ENCODE peak calls at places on chromosomes 4 and X, in six cellular contexts. L is HL-60; H is globus pallidus; R is stimulated activated CD4-positive, alpha-beta T cell treated with anti-CD3 and anti-CD28 coated beads, Interleukin-2, amount 100 ng/mL, for 48 hours; K is suprapubic skin; P is T-helper 17 cell. B is an unnamed sample.

GRCh38 chr4:81818385-81818784 is 346.7 kb upstream of the RASGEF1B start:
- DNase-seq in P (no peak), H (no peak), L (no peak), R (no peak), K (no peak), B (no peak)

GRCh38 chr4:173485164-173485563 is 44.9 kb downstream of the HAND2 start:
- DNase-seq in L (no peak), K (no peak), R (no peak), H (no peak), P (no peak), B (no peak)

GRCh38 chr4:123484291-123484926 is 87.8 kb downstream of the SPRY1 start:
- DNase-seq in P (no peak), H (peak; percentile 29), K (no peak), R (no peak), L (no peak), B (no peak)

GRCh38 chr4:76305971-76306881 is at the start of gene STBD1:
- DNase-seq in R (no peak), K (peak; percentile 72), H (peak; percentile 26), P (no peak), L (peak; percentile 69), B (no peak)

GRCh38 chr4:115986573-115986972 is 873.2 kb upstream of the NDST4 start:
- DNase-seq in P (no peak), L (no peak), H (no peak), K (no peak), R (no peak), B (no peak)

GRCh38 chrX:73447311-73447794 is 500 bp downstream of the CDX4 start:
- DNase-seq in R (no peak), P (no peak), L (no peak), H (no peak), K (no peak), B (no peak)

GRCh38 chr4:76984788-76985211 is 35.2 kb downstream of the SEPTIN11 start:
- DNase-seq in P (no peak), K (peak; percentile 87), H (no peak), L (no peak), R (no peak), B (peak; percentile 95)

GRCh38 chrX:50100188-50100587 is 100.6 kb downstream of the AKAP4 start:
- DNase-seq in K (no peak), H (peak; percentile 14), L (no peak), R (no peak), P (no peak), B (no peak)

GRCh38 chr4:79578613-79579012 is 170.6 kb upstream of the GK2 start:
- DNase-seq in P (no peak), R (no peak), L (no peak), H (no peak), K (no peak), B (no peak)

GRCh38 chr4:124061413-124061812 is 651.1 kb downstream of the ANKRD50 start:
- DNase-seq in K (no peak), R (no peak), H (no peak), L (no peak), P (no peak), B (peak; percentile 49)

GRCh38 chr4:19689511-19689910 is 562.2 kb upstream of the SLIT2 start:
- DNase-seq in R (no peak), H (no peak), P (no peak), L (no peak), K (no peak), B (no peak)

GRCh38 chrX:54817220-54817820 is 9.8 kb downstream of the MAGED2 start:
- DNase-seq in L (no peak), H (no peak), R (no peak), P (no peak), K (no peak), B (no peak)

GRCh38 chr4:48025005-48025404 is 8.4 kb downstream of the NIPAL1 start:
- DNase-seq in L (no peak), K (no peak), H (no peak), P (no peak), R (no peak), B (no peak)

GRCh38 chr4:128819082-128819742 is 9.7 kb downstream of the JADE1 start:
- DNase-seq in R (no peak), H (no peak), K (no peak), P (no peak), L (no peak), B (no peak)

GRCh38 chr4:163404080-163404479 is 60.4 kb downstream of the NPY5R start:
- DNase-seq in R (no peak), H (no peak), L (no peak), P (no peak), K (no peak), B (no peak)

GRCh38 chrX:123432362-123433150 is 248.5 kb downstream of the GRIA3 start:
- DNase-seq in H (no peak), K (no peak), L (no peak), R (no peak), P (no peak), B (no peak)

GRCh38 chrX:130120746-130121504 is 10.6 kb upstream of the ELF4 start:
- DNase-seq in K (peak; percentile 80), P (peak; percentile 61), H (peak; percentile 41), L (no peak), R (peak; percentile 60), B (peak; percentile 45)